ENCODE peak calls at places on chromosomes 7 and 10, in eight cellular contexts. R is aorta, N is left lung, H is right atrium auricular region, D is A673, F is fibroblast of lung, I is SJCRH30, P is A549. A is an unnamed sample.

GRCh38 chr7:42939457-42940240 is 7.5 kb downstream of the MRPL32 start:
- DNase-seq in F (no peak), H (no peak), I (no peak), P (no peak), D (no peak), R (no peak), N (no peak), A (no peak)

GRCh38 chr7:5217851-5218331 is 27.9 kb downstream of the WIPI2 start:
- DNase-seq in R (no peak), I (no peak), D (no peak), F (no peak), N (peak), H (no peak), P (no peak), A (no peak)

GRCh38 chr7:142873281-142873784 is 12.2 kb downstream of the TRPV6 start:
- DNase-seq in I (peak), H (no peak), F (no peak), D (peak), R (no peak), P (peak), N (no peak), A (peak)

GRCh38 chr7:924541-925231 is 29.8 kb downstream of the ADAP1 start:
- DNase-seq in I (no peak), N (peak), R (peak), H (no peak), P (no peak), F (no peak), D (no peak), A (no peak)

GRCh38 chr7:90681336-90682019 is 85.4 kb downstream of the CDK14 start:
- DNase-seq in R (no peak), H (no peak), F (peak), N (no peak), I (peak), D (peak), P (no peak), A (no peak)

GRCh38 chr7:28442540-28443420 is 30.5 kb downstream of the CREB5 start:
- DNase-seq in R (no peak), F (no peak), I (no peak), H (no peak), D (no peak), P (no peak), N (no peak), A (no peak)

GRCh38 chr10:78312197-78313046 is 278.8 kb downstream of the RPS24 start:
- DNase-seq in N (no peak), I (no peak), R (no peak), P (no peak), D (no peak), F (no peak), H (peak), A (no peak)

GRCh38 chr7:130956417-130957139 is 222.6 kb upstream of the KLF14 start:
- DNase-seq in I (no peak), R (no peak), N (no peak), H (no peak), D (peak), P (no peak), F (peak), A (no peak)

GRCh38 chr10:91493313-91493712 is 83.2 kb downstream of the HECTD2 start:
- DNase-seq in R (no peak), F (peak), P (peak), D (peak), I (peak), N (no peak), H (no peak), A (no peak)

GRCh38 chr7:72190919-72191318 is 221.2 kb downstream of the CALN1 start:
- DNase-seq in I (no peak), N (no peak), F (no peak), R (no peak), H (no peak), P (no peak), D (no peak), A (no peak)

GRCh38 chr10:129851941-129852650 is 112.0 kb downstream of the EBF3 start:
- DNase-seq in N (no peak), D (peak), I (no peak), F (no peak), R (no peak), H (no peak), P (no peak), A (no peak)

GRCh38 chr10:24708081-24708480 is 15.6 kb downstream of the ARHGAP21 start:
- DNase-seq in H (no peak), P (no peak), I (no peak), N (no peak), R (no peak), F (peak), D (no peak), A (no peak)
- H3K4me3 ChIP-seq in H (no peak), P (no peak), I (no peak), N (no peak), R (no peak), F (no peak), D (no peak), A (no peak)

DNA sequence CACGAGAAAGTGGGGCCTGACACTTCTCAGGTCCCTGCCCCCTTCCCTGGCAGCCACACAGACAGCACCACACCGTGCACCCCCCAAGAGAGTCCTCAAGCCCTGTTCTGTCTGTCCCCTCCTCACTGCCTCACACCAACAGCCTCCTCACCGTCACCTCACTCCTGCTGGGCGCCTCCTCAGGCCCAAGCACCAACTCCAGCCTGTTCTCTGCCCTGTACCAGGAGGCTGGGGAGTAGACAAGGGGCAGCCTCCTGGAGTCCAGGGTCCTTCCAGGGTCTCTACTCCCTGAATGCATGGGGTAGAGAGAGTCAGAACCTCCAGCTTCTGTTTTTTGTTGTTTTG is 26.9 kb upstream of the ELN start:
- DNase-seq in D (no peak), F (no peak), P (no peak), H (no peak), I (no peak), N (no peak), R (peak), A (no peak)
- H3K27ac ChIP-seq in D (no peak), F (no peak), P (peak), H (no peak), I (no peak), N (no peak), R (peak), A (no peak)

GRCh38 chr10:43105793-43106158 is 28.9 kb downstream of the RET start:
- DNase-seq in I (no peak), D (no peak), H (no peak), R (no peak), N (no peak), P (no peak), F (no peak), A (no peak)
- H3K4me3 ChIP-seq in I (no peak), D (peak), H (peak), R (no peak), N (no peak), P (no peak), F (no peak), A (no peak)

GRCh38 chr7:29969706-29970105 is 19.9 kb downstream of the SCRN1 start:
- DNase-seq in P (no peak), N (no peak), I (no peak), H (no peak), R (no peak), F (no peak), D (no peak), A (no peak)

GRCh38 chr7:29970158-29970557 is 19.4 kb downstream of the SCRN1 start:
- DNase-seq in R (no peak), N (no peak), D (no peak), H (no peak), I (no peak), F (no peak), P (no peak), A (no peak)

GRCh38 chr7:29972315-29972669 is 17.3 kb downstream of the SCRN1 start:
- DNase-seq in F (no peak), N (no peak), P (no peak), R (no peak), D (no peak), I (no peak), H (no peak), A (no peak)

GRCh38 chr7:29974286-29974685 is 15.3 kb downstream of the SCRN1 start:
- DNase-seq in F (no peak), N (no peak), H (no peak), P (no peak), R (no peak), D (no peak), I (no peak), A (no peak)

GRCh38 chr7:29971566-29972314 is 17.9 kb downstream of the SCRN1 start:
- DNase-seq in F (no peak), D (no peak), N (no peak), H (no peak), P (no peak), I (no peak), R (no peak), A (no peak)
- H3K27ac ChIP-seq in F (no peak), D (no peak), N (no peak), H (no peak), P (no peak), I (no peak), R (no peak), A (no peak)

GRCh38 chr7:134891262-134892001 is 94.9 kb upstream of the AGBL3 start:
- DNase-seq in D (peak), N (peak), I (peak), H (peak), F (peak), R (peak), P (peak), A (peak)
- H3K4me3 ChIP-seq in D (peak), N (peak), I (peak), H (peak), F (peak), R (peak), P (peak), A (peak)

DNA sequence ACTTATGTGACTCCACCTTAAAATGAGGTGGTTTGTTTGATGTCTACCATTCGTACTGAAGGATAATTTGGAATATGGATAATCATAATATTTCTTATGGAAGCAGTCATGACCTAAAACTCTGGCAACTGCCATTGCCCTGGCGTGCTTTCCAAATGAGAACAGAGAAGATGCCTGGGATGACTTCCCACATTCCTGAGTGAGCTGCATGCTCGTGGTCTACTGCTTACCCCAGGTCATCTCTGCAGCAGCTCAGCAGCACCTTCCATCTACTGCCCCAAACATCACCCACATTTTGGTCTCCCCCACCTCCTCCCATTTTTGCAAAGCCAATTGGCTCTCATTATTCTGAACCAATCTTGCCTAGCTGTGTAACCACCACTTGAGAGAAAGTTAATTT is 40.1 kb downstream of the LYZL1 start:
- DNase-seq in R (no peak), I (no peak), N (no peak), F (peak), H (peak), D (no peak), P (no peak), A (no peak)
- H3K27ac ChIP-seq in R (no peak), I (no peak), N (no peak), F (no peak), H (no peak), D (no peak), P (no peak), A (no peak)

A was measured in WERI-Rb-1.